ENCODE peak calls at places on chromosomes 13 and 19, in ten cellular contexts. G, Q, C, T, O, A, X, Y, D and Z are unnamed samples.

GRCh38 chr19:10669246-10669645 is 15.1 kb downstream of the ILF3 start:
- DNase-seq in G (no peak), T (no peak), Y (no peak), C (no peak), O (no peak), D (no peak), A (no peak), X (no peak), Q (no peak), Z (no peak)

GRCh38 chr13:98460519-98460918 is 116.4 kb downstream of the STK24 start:
- DNase-seq in O (no peak), A (no peak), D (no peak), T (no peak), Q (no peak), G (no peak), Y (no peak), C (no peak), X (no peak), Z (no peak)

GRCh38 chr13:68927387-68928026 is 1180.1 kb upstream of the ATXN8OS start:
- DNase-seq in T (no peak), X (no peak), Q (peak; percentile 67), D (peak; percentile 2), G (no peak), O (no peak), A (no peak), Y (no peak), C (no peak), Z (no peak)

GRCh38 chr13:76711515-76712182 is 174.6 kb downstream of the KCTD12 start:
- DNase-seq in X (peak; percentile 22), Y (no peak), T (no peak), O (peak; percentile 98), D (no peak), C (peak; percentile 36), G (no peak), Q (no peak), A (peak; percentile 67), Z (peak; percentile 3)

GRCh38 chr19:22326219-22326618 is 40.0 kb downstream of the ZNF729 start:
- DNase-seq in A (no peak), Y (no peak), Q (no peak), O (no peak), X (no peak), G (no peak), C (no peak), T (no peak), D (no peak), Z (no peak)

GRCh38 chr19:18046066-18046718 is 38.2 kb downstream of the ARRDC2 start:
- DNase-seq in Y (no peak), D (peak; percentile 61), C (no peak), A (no peak), G (no peak), O (peak; percentile 55), X (no peak), Q (no peak), T (no peak), Z (peak; percentile 38)

GRCh38 chr13:45325806-45326205 is 15.2 kb downstream of the TPT1 start:
- DNase-seq in C (peak; percentile 84), G (no peak), Q (peak; percentile 38), A (no peak), Y (no peak), X (peak; percentile 73), O (peak; percentile 84), T (no peak), D (no peak), Z (no peak)

GRCh38 chr13:50082426-50083283 is 67.4 kb downstream of the KCNRG start:
- DNase-seq in T (peak; percentile 62), A (peak; percentile 56), O (peak; percentile 75), Y (peak; percentile 94), Q (peak; percentile 82), C (peak; percentile 37), X (no peak), G (peak; percentile 72), D (peak; percentile 78), Z (peak; percentile 95)

GRCh38 chr13:106349080-106349841 is 186.2 kb downstream of the EFNB2 start:
- DNase-seq in D (peak; percentile 15), C (peak; percentile 11), X (no peak), T (peak; percentile 74), O (peak; percentile 10), A (no peak), Y (peak; percentile 73), Q (peak; percentile 33), G (no peak), Z (peak; percentile 65)

GRCh38 chr19:7690779-7691258 is 10.2 kb downstream of the TRAPPC5 start:
- DNase-seq in Y (no peak), T (no peak), C (no peak), A (no peak), X (no peak), D (no peak), Q (no peak), O (no peak), G (no peak), Z (no peak)

GRCh38 chr19:15259900-15260299 is 27.7 kb upstream of the EPHX3 start:
- DNase-seq in A (no peak), O (no peak), T (no peak), X (no peak), G (no peak), Q (no peak), Y (no peak), D (no peak), C (no peak), Z (no peak)

GRCh38 chr19:44757057-44757734 is 8.7 kb downstream of the BCL3 start:
- DNase-seq in X (no peak), Y (no peak), O (peak; percentile 91), C (peak; percentile 79), Q (peak; percentile 83), D (no peak), A (no peak), G (no peak), T (no peak), Z (no peak)

GRCh38 chr13:31207630-31208549 is 8.1 kb downstream of the B3GLCT start:
- DNase-seq in Y (no peak), A (no peak), O (peak; percentile 85), C (peak; percentile 30), D (no peak), Q (no peak), T (no peak), G (no peak), X (no peak), Z (no peak)

GRCh38 chr13:25738342-25738771 is 313.5 kb downstream of the SHISA2 start:
- DNase-seq in X (no peak), A (no peak), T (no peak), O (peak; percentile 62), G (peak; percentile 46), D (no peak), Y (peak; percentile 30), Q (no peak), C (no peak), Z (peak; percentile 12)

GRCh38 chr13:110716235-110716505 is 2.7 kb downstream of the ING1 start:
- DNase-seq in D (no peak), T (no peak), Q (no peak), C (no peak), O (peak; percentile 30), G (no peak), Y (peak; percentile 55), A (peak; percentile 57), X (no peak), Z (peak; percentile 73)

GRCh38 chr13:109785892-109786450 is 412 bp downstream of the IRS2 start:
- DNase-seq in O (peak; percentile 43), A (no peak), T (no peak), C (no peak), Y (no peak), Q (no peak), G (no peak), D (no peak), X (no peak), Z (no peak)

GRCh38 chr19:38557205-38557799 is 60.5 kb downstream of the MAP4K1 start:
- DNase-seq in X (no peak), C (no peak), Y (peak; percentile 44), Q (no peak), O (no peak), G (no peak), T (no peak), A (no peak), D (peak; percentile 44), Z (peak; percentile 51)

GRCh38 chr13:40149611-40150283 is 494.3 kb downstream of the COG6 start:
- DNase-seq in Y (no peak), O (peak; percentile 88), D (no peak), G (no peak), A (no peak), Q (no peak), T (peak; percentile 50), C (peak; percentile 47), X (peak; percentile 20), Z (no peak)

GRCh38 chr13:48236528-48237353 is 3.7 kb downstream of the ITM2B start:
- DNase-seq in A (no peak), Q (no peak), T (no peak), C (no peak), D (no peak), Y (no peak), O (peak; percentile 78), G (no peak), X (no peak), Z (no peak)

GRCh38 chr13:29457299-29457698 is 138.2 kb downstream of the SLC7A1 start:
- DNase-seq in Q (no peak), C (no peak), O (peak; percentile 92), T (peak; percentile 82), A (no peak), D (no peak), Y (no peak), X (no peak), G (no peak), Z (no peak)